ENCODE peak calls at places on chromosomes 7 and 10, in seven cellular contexts. N is IMR-90, R is neural progenitor cell, K is PC-3, I is Karpas-422, G is neuronal stem cell, F is GM23248. W is an unnamed sample.

GRCh38 chr10:35329520-35329919 is 6.8 kb upstream of the CCNY start:
- DNase-seq in K (no peak), G (no peak), F (no peak), N (no peak), I (no peak), R (peak), W (no peak)

GRCh38 chr7:100671353-100672327 is 1.9 kb upstream of the GNB2 start:
- DNase-seq in I (no peak), R (no peak), F (no peak), K (no peak), N (no peak), G (no peak), W (no peak)

GRCh38 chr7:92135100-92135429 is 788 bp upstream of the CYP51A1 start:
- DNase-seq in N (no peak), R (peak), F (peak), G (no peak), I (peak), K (peak), W (peak)

GRCh38 chr10:33067481-33067880 is 109.5 kb upstream of the ITGB1 start:
- DNase-seq in K (no peak), I (no peak), F (peak), R (no peak), N (peak), G (no peak), W (peak)

GRCh38 chr7:102169651-102170416 is 116.8 kb upstream of the SH2B2 start:
- DNase-seq in G (no peak), K (no peak), I (no peak), N (peak), F (no peak), R (no peak), W (peak)

GRCh38 chr10:69844698-69845097 is 43.0 kb downstream of the COL13A1 start:
- DNase-seq in I (no peak), K (no peak), F (no peak), G (no peak), N (no peak), R (no peak), W (no peak)

GRCh38 chr10:78384021-78384420 is 350.4 kb downstream of the RPS24 start:
- DNase-seq in I (no peak), F (no peak), R (no peak), K (no peak), N (peak), G (no peak), W (peak)

GRCh38 chr7:128858380-128859231 is 4.0 kb upstream of the ATP6V1F start:
- DNase-seq in G (no peak), N (no peak), I (no peak), R (no peak), K (no peak), F (peak), W (no peak)

GRCh38 chr7:151757274-151757673 is 119.6 kb downstream of the PRKAG2 start:
- DNase-seq in R (no peak), I (no peak), K (no peak), F (peak), N (peak), G (no peak), W (peak)

GRCh38 chr10:63628526-63629362 is 107.5 kb downstream of the REEP3 start:
- DNase-seq in F (peak), N (no peak), R (peak), G (peak), K (no peak), I (peak), W (peak)

GRCh38 chr10:100730739-100731602 is 14.4 kb upstream of the PAX2 start:
- DNase-seq in G (no peak), N (peak), R (peak), I (no peak), K (no peak), F (peak), W (no peak)

GRCh38 chr10:75236178-75236825 is 545 bp upstream of the COMTD1 start:
- DNase-seq in G (no peak), R (no peak), F (no peak), N (no peak), K (no peak), I (no peak), W (no peak)

GRCh38 chr7:30470163-30470770 is 8.3 kb downstream of the NOD1 start:
- DNase-seq in R (no peak), K (no peak), F (peak), G (no peak), I (no peak), N (peak), W (peak)

GRCh38 chr10:909831-910230 is 21.7 kb downstream of the LARP4B start:
- DNase-seq in N (peak), K (no peak), I (no peak), R (peak), G (no peak), F (peak), W (peak)

GRCh38 chr10:75008952-75009351 is 102.5 kb upstream of the SAMD8 start:
- DNase-seq in I (no peak), N (no peak), F (no peak), G (no peak), K (no peak), R (no peak), W (no peak)

DNA sequence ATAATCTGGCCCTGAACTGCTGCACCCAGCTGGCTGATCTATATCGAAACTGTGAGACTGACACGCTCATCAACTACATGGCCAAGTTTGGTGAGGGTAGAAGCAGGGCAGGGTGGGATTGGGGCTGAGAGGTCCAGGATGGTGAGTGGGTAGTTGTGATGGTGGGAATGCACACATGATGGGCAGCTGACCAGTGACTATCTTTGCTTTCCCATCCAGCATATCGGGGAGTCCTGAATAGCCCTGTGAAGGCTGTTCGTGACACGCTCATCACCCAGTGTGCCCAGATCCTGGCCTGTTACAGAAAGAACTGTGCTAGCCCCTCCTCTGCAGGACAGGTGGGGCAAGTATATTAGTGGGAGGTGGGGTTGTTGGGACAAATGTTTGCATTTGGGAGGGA is 12.5 kb upstream of the CHCHD1 start:
- DNase-seq in G (no peak), K (no peak), I (no peak), F (no peak), N (no peak), R (no peak), W (no peak)
- H3K4me2 ChIP-seq in G (no peak), K (no peak), I (peak), F (no peak), N (no peak), R (no peak), W (no peak)

GRCh38 chr10:62029401-62029800 is 127.9 kb downstream of the ARID5B start:
- DNase-seq in N (no peak), G (no peak), F (no peak), K (peak), I (no peak), R (no peak), W (no peak)

GRCh38 chr10:62036186-62037081 is 134.9 kb downstream of the ARID5B start:
- DNase-seq in R (peak), I (no peak), N (no peak), K (peak), G (no peak), F (no peak), W (no peak)

GRCh38 chr10:62027841-62028501 is 126.5 kb downstream of the ARID5B start:
- DNase-seq in G (no peak), K (peak), R (no peak), I (no peak), F (peak), N (peak), W (peak)

GRCh38 chr10:62033108-62033507 is 131.6 kb downstream of the ARID5B start:
- DNase-seq in R (no peak), N (no peak), K (no peak), I (no peak), F (no peak), G (no peak), W (no peak)

GRCh38 chr10:62031522-62031921 is 130.0 kb downstream of the ARID5B start:
- DNase-seq in I (no peak), R (no peak), K (no peak), F (no peak), N (no peak), G (no peak), W (no peak)
- H3K9ac ChIP-seq in I (no peak), R (no peak), K (no peak), F (no peak), N (no peak), G (no peak), W (no peak)

DNA sequence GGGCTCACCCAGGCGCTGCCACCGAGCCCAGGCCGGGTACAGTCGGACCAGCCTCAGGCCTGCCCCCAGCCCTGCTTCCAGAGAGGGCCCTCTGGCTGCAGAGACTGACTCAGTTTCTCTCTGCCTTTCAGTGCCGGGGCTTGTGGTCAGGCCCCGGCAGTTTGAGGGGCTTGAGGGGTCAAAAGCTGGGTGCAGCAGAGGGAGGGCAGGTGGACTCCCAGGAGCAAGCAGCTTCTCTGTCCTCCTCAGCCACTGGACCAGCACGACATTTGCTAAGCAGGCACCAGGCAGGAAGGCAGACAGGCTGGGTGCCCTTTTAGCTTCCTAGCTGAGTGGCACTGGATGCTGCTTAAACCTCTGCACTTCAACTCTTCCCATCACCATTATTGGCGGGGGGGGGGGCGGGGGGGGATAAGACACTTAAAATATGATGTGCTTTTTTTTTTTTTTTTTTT is 168.5 kb downstream of the NEURL1 start:
- DNase-seq in K (no peak), F (peak), N (no peak), I (no peak), G (no peak), R (no peak), W (no peak)
- H2AFZ ChIP-seq in K (no peak), F (no peak), N (peak), I (no peak), G (peak), R (peak), W (peak)

GRCh38 chr10:82071231-82071630 is 196.2 kb downstream of the NRG3 start:
- DNase-seq in R (no peak), F (no peak), G (no peak), N (no peak), I (no peak), K (no peak), W (no peak)

GRCh38 chr10:82072124-82072523 is 197.1 kb downstream of the NRG3 start:
- DNase-seq in K (no peak), N (no peak), I (no peak), R (no peak), F (no peak), G (no peak), W (no peak)

GRCh38 chr10:82075605-82076004 is 200.6 kb downstream of the NRG3 start:
- DNase-seq in I (no peak), N (no peak), F (no peak), G (no peak), R (no peak), K (no peak), W (no peak)
- H3K4me2 ChIP-seq in I (no peak), N (no peak), F (no peak), G (no peak), R (no peak), K (no peak), W (no peak)

GRCh38 chr7:73557397-73558257 is at the start of gene BCL7B:
- DNase-seq in I (peak), N (peak), G (peak), K (peak), R (peak), F (peak), W (peak)

GRCh38 chr7:73560035-73560835 is 2.7 kb upstream of the BCL7B start:
- DNase-seq in N (peak), K (peak), F (peak), G (no peak), I (no peak), R (no peak), W (peak)

GRCh38 chr7:73556208-73557107 is 1.0 kb downstream of the BCL7B start:
- DNase-seq in N (peak), G (no peak), F (peak), R (no peak), I (no peak), K (no peak), W (no peak)

GRCh38 chr7:73555411-73555982 is 2.0 kb downstream of the BCL7B start:
- DNase-seq in G (no peak), N (no peak), K (no peak), I (no peak), F (peak), R (no peak), W (no peak)

DNA sequence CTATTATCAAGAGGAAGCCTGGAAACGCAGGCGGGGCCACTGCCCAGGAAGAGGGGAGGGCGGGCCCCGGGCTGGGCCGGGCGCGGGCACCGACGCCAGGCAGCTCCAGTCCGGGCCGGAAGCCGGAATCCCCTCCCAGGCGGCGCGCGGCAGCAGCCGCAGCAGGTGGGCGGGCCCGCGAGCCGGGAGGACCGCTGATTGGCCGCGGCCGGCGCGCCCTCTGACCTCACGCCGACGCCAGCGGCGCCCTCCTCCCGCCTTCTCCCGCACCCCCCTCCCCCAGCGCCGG is 438 bp downstream of the BCL7B start:
- DNase-seq in F (peak), I (peak), K (peak), G (peak), N (peak), R (peak), W (peak)
- H3K9ac ChIP-seq in F (peak), I (peak), K (peak), G (peak), N (peak), R (peak), W (peak)

GRCh38 chr10:80455461-80456345 is 1.6 kb downstream of the TSPAN14 start:
- DNase-seq in N (no peak), F (no peak), K (no peak), I (no peak), R (no peak), G (no peak), W (no peak)
- H2AFZ ChIP-seq in N (peak), F (no peak), K (no peak), I (no peak), R (no peak), G (no peak), W (no peak)

DNA sequence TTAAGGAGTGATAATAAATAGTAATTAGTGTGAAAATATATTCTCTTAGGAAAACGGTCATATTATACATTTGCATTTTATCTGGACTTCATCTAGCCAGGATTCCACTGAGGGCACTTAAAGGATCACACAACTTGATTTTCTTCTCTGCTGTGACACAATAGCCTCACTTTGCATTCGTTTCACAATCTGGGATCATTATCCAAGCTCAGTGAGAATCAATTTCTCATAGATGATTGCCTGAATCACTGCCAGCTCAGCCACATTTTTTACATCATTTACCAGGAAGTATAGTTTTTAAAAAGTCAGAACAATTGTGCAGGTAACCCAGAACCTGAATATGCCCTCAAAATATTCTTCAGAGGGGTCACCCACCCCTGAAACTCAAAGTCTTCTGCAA is 68.9 kb downstream of the PTPRZ1 start:
- DNase-seq in I (no peak), R (no peak), N (no peak), G (no peak), K (no peak), F (no peak), W (no peak)
- H3K4me2 ChIP-seq in I (no peak), R (peak), N (no peak), G (peak), K (no peak), F (no peak), W (no peak)

DNA sequence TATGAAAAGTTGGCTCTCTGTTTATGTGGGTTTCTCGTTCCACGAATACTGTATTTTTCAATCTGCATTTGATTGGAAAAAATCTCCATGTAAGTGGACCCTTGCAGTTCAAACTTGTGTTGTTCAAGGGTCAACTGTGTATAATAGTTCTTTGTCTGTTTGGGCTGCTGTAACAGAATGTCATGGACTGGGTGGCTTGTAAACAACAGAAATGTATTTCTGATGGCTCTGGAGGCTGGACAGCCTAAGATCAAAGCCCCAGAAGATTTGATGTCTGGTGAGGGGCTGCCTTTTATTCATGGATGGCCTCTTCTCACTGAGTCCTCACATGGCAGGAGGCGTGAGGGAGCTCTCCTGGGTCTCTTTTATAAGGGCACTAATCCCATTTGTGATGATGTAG is 36.2 kb downstream of the INPP5F start:
- DNase-seq in I (no peak), R (no peak), G (no peak), F (no peak), N (no peak), K (no peak), W (no peak)
- H3K9ac ChIP-seq in I (no peak), R (no peak), G (no peak), F (no peak), N (no peak), K (no peak), W (no peak)

DNA sequence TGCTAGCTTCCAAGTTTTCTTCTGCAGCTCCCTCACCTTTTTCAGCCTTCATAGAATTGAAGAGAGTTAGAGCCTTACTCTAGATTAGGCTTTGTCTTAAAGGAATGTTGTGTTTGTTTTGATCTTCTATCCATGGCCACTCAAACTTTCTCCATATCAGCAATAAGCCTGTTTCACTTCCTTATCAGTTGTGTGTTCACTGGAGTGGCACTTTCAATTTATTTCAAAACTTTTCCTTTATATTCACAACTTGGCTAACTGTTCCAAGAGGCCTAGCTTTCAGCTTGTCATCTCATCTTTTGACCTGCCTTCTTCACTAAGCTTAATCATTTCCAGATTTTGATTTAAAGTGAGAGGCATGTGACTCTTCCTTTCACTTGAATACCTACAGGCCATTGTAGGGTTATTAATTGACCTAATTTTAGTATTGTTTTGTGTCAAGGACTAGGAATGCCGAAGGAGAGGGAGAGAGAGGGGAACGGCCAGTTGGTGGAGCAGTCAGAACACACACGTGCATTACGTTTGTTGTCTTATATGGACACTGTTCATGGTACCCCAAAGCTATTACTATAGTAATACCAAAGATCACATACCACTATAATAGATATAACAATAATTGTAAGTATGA is 5.4 kb upstream of the GNAT3 start:
- DNase-seq in F (no peak), G (no peak), R (no peak), I (no peak), K (no peak), N (no peak), W (no peak)
- H2AFZ ChIP-seq in F (peak), G (peak), R (peak), I (no peak), K (no peak), N (no peak), W (no peak)

W was measured in fibroblast of lung.